ENCODE peak calls at places on chromosomes 2 and 18, in seven cellular contexts. One of them, this sample, is unnamed.

GRCh38 chr2:27888790-27889189 is 1.4 kb downstream of the RBKS start:
- DNase-seq in A549: no peak
- DNase-seq in GM20000: no peak
- DNase-seq in CD8-positive, alpha-beta T cell: no peak
- DNase-seq in fibroblast of mammary gland: peak; percentile 20
- DNase-seq in sigmoid colon: no peak
- DNase-seq in nephron progenitor cell: no peak
- DNase-seq in this sample: no peak

GRCh38 chr18:267380-267687 is 513 bp downstream of the THOC1 start:
- DNase-seq in A549: peak; percentile 32
- DNase-seq in GM20000: no peak
- DNase-seq in CD8-positive, alpha-beta T cell: no peak
- DNase-seq in fibroblast of mammary gland: peak; percentile 11
- DNase-seq in sigmoid colon: no peak
- DNase-seq in nephron progenitor cell: no peak
- DNase-seq in this sample: no peak

GRCh38 chr2:179771791-179772190 is 89.6 kb downstream of the ZNF385B start:
- DNase-seq in A549: no peak
- DNase-seq in GM20000: no peak
- DNase-seq in CD8-positive, alpha-beta T cell: no peak
- DNase-seq in fibroblast of mammary gland: no peak
- DNase-seq in sigmoid colon: no peak
- DNase-seq in nephron progenitor cell: no peak
- DNase-seq in this sample: no peak

GRCh38 chr2:105764059-105764458 is 19.3 kb downstream of the NCK2 start:
- DNase-seq in A549: no peak
- DNase-seq in GM20000: no peak
- DNase-seq in CD8-positive, alpha-beta T cell: no peak
- DNase-seq in fibroblast of mammary gland: no peak
- DNase-seq in sigmoid colon: no peak
- DNase-seq in nephron progenitor cell: no peak
- DNase-seq in this sample: no peak

GRCh38 chr2:237964578-237965404 is 2.0 kb upstream of the UBE2F start:
- DNase-seq in A549: no peak
- DNase-seq in GM20000: no peak
- DNase-seq in CD8-positive, alpha-beta T cell: no peak
- DNase-seq in fibroblast of mammary gland: peak; percentile 90
- DNase-seq in sigmoid colon: no peak
- DNase-seq in nephron progenitor cell: no peak
- DNase-seq in this sample: no peak

GRCh38 chr18:48356909-48357631 is 52.1 kb downstream of the ZBTB7C start:
- DNase-seq in A549: no peak
- DNase-seq in GM20000: no peak
- DNase-seq in CD8-positive, alpha-beta T cell: no peak
- DNase-seq in fibroblast of mammary gland: no peak
- DNase-seq in sigmoid colon: peak; percentile 29
- DNase-seq in nephron progenitor cell: peak; percentile 35
- DNase-seq in this sample: no peak

GRCh38 chr2:100391735-100392515 is 25.5 kb downstream of the CHST10 start:
- DNase-seq in A549: no peak
- DNase-seq in GM20000: no peak
- DNase-seq in CD8-positive, alpha-beta T cell: no peak
- DNase-seq in fibroblast of mammary gland: no peak
- DNase-seq in sigmoid colon: no peak
- DNase-seq in nephron progenitor cell: no peak
- DNase-seq in this sample: no peak

GRCh38 chr2:8677646-8678592 is 3.9 kb upstream of the ID2 start:
- DNase-seq in A549: peak; percentile 70
- DNase-seq in GM20000: peak; percentile 58
- DNase-seq in CD8-positive, alpha-beta T cell: peak; percentile 56
- DNase-seq in fibroblast of mammary gland: peak; percentile 44
- DNase-seq in sigmoid colon: peak; percentile 81
- DNase-seq in nephron progenitor cell: peak; percentile 61
- DNase-seq in this sample: peak; percentile 64

GRCh38 chr2:130135692-130136541 is 6.9 kb upstream of the POTEF start:
- DNase-seq in A549: no peak
- DNase-seq in GM20000: no peak
- DNase-seq in CD8-positive, alpha-beta T cell: no peak
- DNase-seq in fibroblast of mammary gland: no peak
- DNase-seq in sigmoid colon: peak; percentile 57
- DNase-seq in nephron progenitor cell: no peak
- DNase-seq in this sample: no peak

GRCh38 chr2:59249441-59250330 is 1008.6 kb upstream of the FANCL start:
- DNase-seq in A549: no peak
- DNase-seq in GM20000: no peak
- DNase-seq in CD8-positive, alpha-beta T cell: no peak
- DNase-seq in fibroblast of mammary gland: no peak
- DNase-seq in sigmoid colon: no peak
- DNase-seq in nephron progenitor cell: peak; percentile 12
- DNase-seq in this sample: no peak

GRCh38 chr2:15449542-15450236 is 111.4 kb downstream of the NBAS start:
- DNase-seq in A549: no peak
- DNase-seq in GM20000: no peak
- DNase-seq in CD8-positive, alpha-beta T cell: no peak
- DNase-seq in fibroblast of mammary gland: no peak
- DNase-seq in sigmoid colon: no peak
- DNase-seq in nephron progenitor cell: no peak
- DNase-seq in this sample: no peak

GRCh38 chr2:3238951-3239841 is 138.4 kb downstream of the EIPR1 start:
- DNase-seq in A549: no peak
- DNase-seq in GM20000: no peak
- DNase-seq in CD8-positive, alpha-beta T cell: no peak
- DNase-seq in fibroblast of mammary gland: no peak
- DNase-seq in sigmoid colon: no peak
- DNase-seq in nephron progenitor cell: no peak
- DNase-seq in this sample: no peak

GRCh38 chr2:15941970-15942710 is 1.8 kb downstream of the MYCN start:
- DNase-seq in A549: no peak
- DNase-seq in GM20000: peak; percentile 49
- DNase-seq in CD8-positive, alpha-beta T cell: no peak
- DNase-seq in fibroblast of mammary gland: no peak
- DNase-seq in sigmoid colon: no peak
- DNase-seq in nephron progenitor cell: peak; percentile 51
- DNase-seq in this sample: no peak

GRCh38 chr2:240447331-240447730 is 11.9 kb downstream of the GPC1 start:
- DNase-seq in A549: no peak
- DNase-seq in GM20000: no peak
- DNase-seq in CD8-positive, alpha-beta T cell: no peak
- DNase-seq in fibroblast of mammary gland: no peak
- DNase-seq in sigmoid colon: no peak
- DNase-seq in nephron progenitor cell: no peak
- DNase-seq in this sample: no peak

GRCh38 chr2:116416988-116417387 is 1397.5 kb upstream of the DDX18 start:
- DNase-seq in A549: no peak
- DNase-seq in GM20000: no peak
- DNase-seq in CD8-positive, alpha-beta T cell: no peak
- DNase-seq in fibroblast of mammary gland: no peak
- DNase-seq in sigmoid colon: no peak
- DNase-seq in nephron progenitor cell: no peak
- DNase-seq in this sample: no peak

GRCh38 chr2:24957976-24958375 is 13.8 kb downstream of the DNAJC27 start:
- DNase-seq in A549: no peak
- DNase-seq in GM20000: no peak
- DNase-seq in CD8-positive, alpha-beta T cell: no peak
- DNase-seq in fibroblast of mammary gland: no peak
- DNase-seq in sigmoid colon: no peak
- DNase-seq in nephron progenitor cell: no peak
- DNase-seq in this sample: no peak

GRCh38 chr2:135701442-135701841 is 40.2 kb upstream of the UBXN4 start:
- DNase-seq in A549: no peak
- DNase-seq in GM20000: no peak
- DNase-seq in CD8-positive, alpha-beta T cell: no peak
- DNase-seq in fibroblast of mammary gland: peak; percentile 76
- DNase-seq in sigmoid colon: no peak
- DNase-seq in nephron progenitor cell: no peak
- DNase-seq in this sample: no peak

GRCh38 chr2:217890445-217890844 is 112.3 kb downstream of the TNS1 start:
- DNase-seq in A549: peak; percentile 33
- DNase-seq in GM20000: no peak
- DNase-seq in CD8-positive, alpha-beta T cell: no peak
- DNase-seq in fibroblast of mammary gland: peak; percentile 94
- DNase-seq in sigmoid colon: peak; percentile 90
- DNase-seq in nephron progenitor cell: peak; percentile 56
- DNase-seq in this sample: no peak
- TF ChIP-seq CTCF in A549: peak; percentile 27
- TF ChIP-seq CTCF in GM20000: no peak
- TF ChIP-seq CTCF in CD8-positive, alpha-beta T cell: no peak
- TF ChIP-seq CTCF in fibroblast of mammary gland: peak; percentile 42
- TF ChIP-seq CTCF in sigmoid colon: no peak
- TF ChIP-seq CTCF in nephron progenitor cell: peak; percentile 30
- TF ChIP-seq CTCF in this sample: no peak

DNA sequence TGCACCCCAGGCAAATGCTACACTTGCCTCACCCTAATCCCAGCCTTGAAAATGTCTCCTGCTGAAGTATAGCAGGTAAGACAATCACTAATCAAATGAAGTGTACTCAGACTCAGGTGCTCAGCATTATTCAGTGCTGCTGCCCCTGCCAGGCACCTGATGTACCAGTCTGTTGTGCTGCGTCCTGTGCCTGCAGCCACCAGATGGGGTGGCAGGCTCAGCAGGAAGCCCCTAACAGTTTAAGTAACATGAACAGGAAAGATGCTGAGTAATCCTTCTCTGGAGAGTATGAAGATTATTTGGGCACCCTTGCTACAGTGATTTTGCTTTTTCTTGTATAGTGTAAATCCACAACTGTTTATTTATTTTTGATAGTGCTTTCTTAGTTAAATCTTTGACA is 69.1 kb downstream of the TACR1 start:
- DNase-seq in A549: peak; percentile 36
- DNase-seq in GM20000: no peak
- DNase-seq in CD8-positive, alpha-beta T cell: no peak
- DNase-seq in fibroblast of mammary gland: no peak
- DNase-seq in sigmoid colon: no peak
- DNase-seq in nephron progenitor cell: no peak
- DNase-seq in this sample: peak; percentile 31
- TF ChIP-seq CTCF in A549: peak; percentile 8
- TF ChIP-seq CTCF in GM20000: no peak
- TF ChIP-seq CTCF in CD8-positive, alpha-beta T cell: no peak
- TF ChIP-seq CTCF in fibroblast of mammary gland: peak; percentile 13
- TF ChIP-seq CTCF in sigmoid colon: no peak
- TF ChIP-seq CTCF in nephron progenitor cell: no peak
- TF ChIP-seq CTCF in this sample: peak; percentile 75

GRCh38 chr18:63617049-63617995 is 26.7 kb downstream of the SERPINB4 start:
- DNase-seq in A549: no peak
- DNase-seq in GM20000: no peak
- DNase-seq in CD8-positive, alpha-beta T cell: no peak
- DNase-seq in fibroblast of mammary gland: no peak
- DNase-seq in sigmoid colon: no peak
- DNase-seq in nephron progenitor cell: no peak
- DNase-seq in this sample: no peak
- TF ChIP-seq CTCF in A549: no peak
- TF ChIP-seq CTCF in GM20000: no peak
- TF ChIP-seq CTCF in CD8-positive, alpha-beta T cell: no peak
- TF ChIP-seq CTCF in fibroblast of mammary gland: no peak
- TF ChIP-seq CTCF in sigmoid colon: no peak
- TF ChIP-seq CTCF in nephron progenitor cell: no peak
- TF ChIP-seq CTCF in this sample: no peak

DNA sequence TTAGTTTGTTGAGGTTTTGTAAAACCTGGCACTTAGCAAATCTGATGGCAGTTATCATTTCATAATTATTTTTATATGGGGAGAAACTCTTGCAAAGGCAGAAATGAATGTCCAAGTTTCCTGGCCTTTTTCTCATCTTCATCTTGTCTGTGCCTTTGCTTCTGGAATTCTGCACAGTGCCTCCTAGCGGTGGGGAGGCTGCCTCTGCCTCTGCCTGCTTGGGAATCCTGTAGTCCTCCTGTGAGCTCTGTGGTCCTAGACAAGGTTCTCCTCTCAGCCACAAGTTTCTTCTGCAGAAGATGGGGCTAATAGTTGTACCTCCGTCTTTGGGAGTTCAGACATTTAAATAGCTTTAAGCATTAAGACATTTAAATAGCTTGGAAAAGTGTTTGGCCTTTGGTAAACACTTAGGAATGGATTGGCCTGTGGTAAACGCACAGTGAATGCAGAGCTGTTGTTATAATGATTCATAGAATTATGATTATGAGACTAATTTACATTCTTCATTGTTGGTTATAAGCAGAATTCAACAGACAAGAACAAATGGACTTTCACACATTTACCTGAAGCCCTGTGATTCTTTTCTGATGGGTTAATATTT is 101.2 kb downstream of the ZNF236 start:
- DNase-seq in A549: peak; percentile 61
- DNase-seq in GM20000: no peak
- DNase-seq in CD8-positive, alpha-beta T cell: no peak
- DNase-seq in fibroblast of mammary gland: peak; percentile 36
- DNase-seq in sigmoid colon: no peak
- DNase-seq in nephron progenitor cell: peak; percentile 47
- DNase-seq in this sample: no peak
- TF ChIP-seq CTCF in A549: peak; percentile 33
- TF ChIP-seq CTCF in GM20000: peak; percentile 37
- TF ChIP-seq CTCF in CD8-positive, alpha-beta T cell: no peak
- TF ChIP-seq CTCF in fibroblast of mammary gland: peak; percentile 57
- TF ChIP-seq CTCF in sigmoid colon: no peak
- TF ChIP-seq CTCF in nephron progenitor cell: peak; percentile 56
- TF ChIP-seq CTCF in this sample: peak; percentile 50

DNA sequence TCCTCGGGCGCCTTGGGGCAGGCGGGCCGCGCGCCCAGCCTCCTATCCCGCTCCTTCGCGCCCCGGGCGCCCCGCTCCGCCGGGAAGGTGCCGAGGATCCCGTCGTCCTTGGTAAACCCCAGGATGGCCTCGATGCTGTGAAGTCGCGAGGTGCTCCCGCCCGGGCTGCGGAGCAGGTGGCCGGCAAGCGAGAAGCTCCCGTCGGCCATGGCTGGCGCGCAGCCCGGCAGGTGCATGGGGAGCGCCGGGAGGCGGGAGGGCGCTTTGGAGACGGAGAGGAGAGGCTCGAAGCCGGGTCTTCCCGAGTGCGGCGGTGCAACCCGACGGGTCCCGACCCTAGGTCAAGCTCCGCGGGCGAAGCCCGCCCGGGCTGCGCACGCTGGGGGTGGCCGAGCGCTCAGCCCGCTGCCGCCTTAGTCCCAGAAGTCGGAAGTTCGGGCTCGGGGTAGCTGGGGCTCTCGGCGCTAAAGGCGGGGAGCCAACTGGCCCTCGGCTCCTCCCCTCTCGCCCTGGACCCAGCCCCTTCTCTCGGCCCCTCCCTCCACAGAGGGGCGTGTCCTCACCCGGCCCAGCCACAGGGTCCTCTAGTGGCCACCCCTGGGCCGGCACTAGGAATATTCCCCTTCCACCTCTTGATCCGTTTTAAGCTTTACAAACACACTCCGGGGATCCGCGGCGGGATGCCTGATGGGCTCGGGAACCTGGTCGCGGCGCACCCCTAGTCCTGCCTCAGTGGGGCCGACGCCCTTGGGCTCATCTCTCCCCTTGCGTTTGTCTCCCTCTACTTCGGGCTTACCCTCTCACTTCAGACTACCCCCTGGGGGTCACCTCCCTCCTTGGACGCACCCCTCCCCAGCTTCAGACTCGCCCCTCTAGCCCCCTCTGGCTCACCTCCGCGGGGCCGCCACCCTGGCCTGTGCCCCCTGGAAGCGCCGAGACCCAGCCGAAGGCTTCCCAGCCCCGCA is at the start of gene RAX:
- DNase-seq in A549: peak; percentile 42
- DNase-seq in GM20000: peak; percentile 80
- DNase-seq in CD8-positive, alpha-beta T cell: no peak
- DNase-seq in fibroblast of mammary gland: peak; percentile 11
- DNase-seq in sigmoid colon: no peak
- DNase-seq in nephron progenitor cell: peak; percentile 81
- DNase-seq in this sample: no peak
- TF ChIP-seq CTCF in A549: no peak
- TF ChIP-seq CTCF in GM20000: peak; percentile 16
- TF ChIP-seq CTCF in CD8-positive, alpha-beta T cell: no peak
- TF ChIP-seq CTCF in fibroblast of mammary gland: peak; percentile 5
- TF ChIP-seq CTCF in sigmoid colon: no peak
- TF ChIP-seq CTCF in nephron progenitor cell: peak; percentile 58
- TF ChIP-seq CTCF in this sample: no peak

This sample was measured in DND-41.